ENCODE peak calls at places on chromosomes 7 and 10, in six cellular contexts. V, K, L, P, M and N are unnamed samples.

GRCh38 chr10:5362873-5363272 is 1.9 kb upstream of the UCN3 start:
- DNase-seq in V (no peak), K (no peak), L (no peak), P (no peak), M (no peak), N (no peak)

GRCh38 chr7:158829021-158829341 is 328 bp downstream of the ESYT2 start:
- DNase-seq in V (peak), K (peak), L (no peak), P (peak), M (peak), N (peak)

GRCh38 chr7:100271716-100272537 is 35.6 kb upstream of the SPDYE3 start:
- DNase-seq in V (peak), K (peak), L (peak), P (peak), M (peak), N (peak)

GRCh38 chr10:86682675-86683074 is 14.4 kb downstream of the LDB3 start:
- DNase-seq in V (no peak), K (no peak), L (no peak), P (no peak), M (no peak), N (no peak)

GRCh38 chr10:32958992-32959703 is 1.1 kb upstream of the ITGB1 start:
- DNase-seq in V (peak), K (no peak), L (no peak), P (no peak), M (no peak), N (peak)

GRCh38 chr10:5609952-5610616 is 56.3 kb downstream of the ASB13 start:
- DNase-seq in V (no peak), K (no peak), L (no peak), P (no peak), M (no peak), N (no peak)

GRCh38 chr7:2870471-2870941 is 26.4 kb upstream of the GNA12 start:
- DNase-seq in V (peak), K (no peak), L (peak), P (peak), M (peak), N (peak)

GRCh38 chr10:110865184-110865803 is 6.4 kb upstream of the PDCD4 start:
- DNase-seq in V (peak), K (no peak), L (no peak), P (peak), M (no peak), N (no peak)

GRCh38 chr7:103076767-103077166 is 1.8 kb downstream of the ARMC10 start:
- DNase-seq in V (peak), K (no peak), L (no peak), P (no peak), M (no peak), N (no peak)

GRCh38 chr10:88418871-88419270 is 164.2 kb downstream of the RNLS start:
- DNase-seq in V (no peak), K (no peak), L (no peak), P (no peak), M (no peak), N (no peak)

GRCh38 chr7:78769551-78770101 is 683.8 kb downstream of the MAGI2 start:
- DNase-seq in V (peak), K (no peak), L (no peak), P (no peak), M (no peak), N (peak)

GRCh38 chr10:85926986-85927385 is 439.6 kb downstream of the GRID1 start:
- DNase-seq in V (no peak), K (no peak), L (no peak), P (no peak), M (no peak), N (no peak)

GRCh38 chr7:44284881-44285541 is 40.4 kb downstream of the CAMK2B start:
- DNase-seq in V (no peak), K (no peak), L (no peak), P (no peak), M (peak), N (no peak)

GRCh38 chr7:5692845-5693278 is 88.6 kb downstream of the RNF216 start:
- DNase-seq in V (peak), K (no peak), L (no peak), P (peak), M (no peak), N (no peak)

GRCh38 chr7:107180378-107180777 is 11.6 kb downstream of the HBP1 start:
- DNase-seq in V (peak), K (peak), L (no peak), P (peak), M (no peak), N (no peak)

DNA sequence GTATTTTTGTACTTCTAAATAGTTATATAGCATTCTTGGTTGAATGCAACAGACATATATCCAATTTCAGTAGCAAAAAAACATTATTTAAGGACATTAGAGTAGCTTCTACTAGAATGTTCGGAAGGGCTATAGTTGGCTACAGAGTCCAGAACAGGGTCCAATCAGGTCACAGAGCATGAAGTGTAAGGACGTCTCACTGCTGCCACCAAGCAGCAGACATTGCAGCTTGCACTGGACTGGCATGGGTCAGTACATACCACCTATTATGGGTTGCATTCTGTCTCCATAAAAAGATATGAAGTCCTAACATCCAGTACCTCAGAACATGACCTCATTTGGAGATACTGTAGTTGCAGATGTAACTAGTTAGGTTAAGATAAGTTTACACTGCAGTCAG is 87.3 kb downstream of the LHFPL3 start:
- DNase-seq in V (no peak), K (no peak), L (no peak), P (no peak), M (no peak), N (no peak)
- TF ChIP-seq CTCF in V (no peak), K (peak), L (no peak), P (no peak), M (no peak), N (no peak)

GRCh38 chr7:127891854-127892438 is 139.3 kb downstream of the LRRC4 start:
- DNase-seq in V (no peak), K (no peak), L (no peak), P (no peak), M (no peak), N (no peak)

GRCh38 chr7:127895360-127895759 is 135.9 kb downstream of the LRRC4 start:
- DNase-seq in V (no peak), K (no peak), L (no peak), P (no peak), M (no peak), N (no peak)

GRCh38 chr7:127895814-127896280 is 135.4 kb downstream of the LRRC4 start:
- DNase-seq in V (no peak), K (no peak), L (no peak), P (peak), M (no peak), N (no peak)

GRCh38 chr7:127892488-127893314 is 138.5 kb downstream of the LRRC4 start:
- DNase-seq in V (peak), K (no peak), L (no peak), P (no peak), M (no peak), N (no peak)

GRCh38 chr7:127893547-127893946 is 137.7 kb downstream of the LRRC4 start:
- DNase-seq in V (no peak), K (no peak), L (no peak), P (no peak), M (no peak), N (no peak)
- TF ChIP-seq CTCF in V (no peak), K (no peak), L (no peak), P (no peak), M (no peak), N (no peak)

GRCh38 chr7:55550010-55550409 is 22.3 kb downstream of the VOPP1 start:
- DNase-seq in V (no peak), K (no peak), L (no peak), P (no peak), M (no peak), N (no peak)
- TF ChIP-seq CTCF in V (no peak), K (no peak), L (no peak), P (no peak), M (no peak), N (peak)

GRCh38 chr10:106571216-106571954 is 593.1 kb downstream of the SORCS1 start:
- DNase-seq in V (peak), K (no peak), L (no peak), P (peak), M (no peak), N (no peak)
- TF ChIP-seq CTCF in V (peak), K (no peak), L (peak), P (peak), M (no peak), N (peak)

DNA sequence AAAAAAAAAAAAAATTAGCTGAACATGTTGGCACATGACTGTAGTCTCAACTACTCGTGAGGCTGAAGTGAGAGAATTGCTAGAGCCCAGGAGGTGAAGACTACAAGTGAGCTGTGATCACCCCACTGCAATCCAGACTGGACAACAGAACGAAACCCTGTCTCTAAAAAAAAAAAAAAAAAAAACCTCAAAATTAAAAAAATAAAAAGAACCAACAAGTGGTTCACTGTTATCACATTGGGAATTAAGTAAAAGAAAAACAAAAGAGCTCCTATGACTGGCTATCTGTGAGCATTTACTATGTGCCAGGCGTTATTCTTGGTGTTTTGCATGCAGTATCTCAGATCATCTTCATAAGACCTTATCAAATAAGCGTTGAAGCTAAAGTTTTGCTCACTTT is 66.0 kb downstream of the ANLN start:
- DNase-seq in V (no peak), K (no peak), L (no peak), P (no peak), M (no peak), N (no peak)
- TF ChIP-seq CTCF in V (no peak), K (no peak), L (no peak), P (no peak), M (no peak), N (no peak)

GRCh38 chr10:13706175-13706574 is 119.4 kb downstream of the PRPF18 start:
- DNase-seq in V (no peak), K (no peak), L (no peak), P (no peak), M (no peak), N (no peak)

GRCh38 chr10:13706604-13707003 is 119.8 kb downstream of the PRPF18 start:
- DNase-seq in V (no peak), K (no peak), L (no peak), P (peak), M (no peak), N (no peak)

GRCh38 chr10:13705526-13706169 is 118.9 kb downstream of the PRPF18 start:
- DNase-seq in V (no peak), K (no peak), L (peak), P (peak), M (no peak), N (no peak)

GRCh38 chr10:13708256-13708990 is 121.7 kb downstream of the PRPF18 start:
- DNase-seq in V (peak), K (no peak), L (no peak), P (peak), M (no peak), N (no peak)

GRCh38 chr10:13707156-13707881 is 120.6 kb downstream of the PRPF18 start:
- DNase-seq in V (peak), K (peak), L (peak), P (peak), M (peak), N (peak)
- TF ChIP-seq CTCF in V (no peak), K (no peak), L (no peak), P (peak), M (no peak), N (no peak)